ENCODE peak calls at places on chromosomes 6 and 20, in six cellular contexts. E is CD8-positive, alpha-beta T cell; N is IMR-90; S is aorta; B is CD4-positive, alpha-beta memory T cell; K is fibroblast of lung. C is an unnamed sample. For H3K9me3 and H3K4me1, the result is how much of the 10 kb centered on the place peaks cover.

GRCh38 chr6:67300430-67301040 is 1334.5 kb upstream of the ADGRB3 start:
- DNase-seq in E (no peak), K (no peak), S (no peak), B (no peak), N (no peak), C (no peak)

GRCh38 chr6:52098649-52099184 is 11.3 kb upstream of the PKHD1 start:
- DNase-seq in S (no peak), E (no peak), N (no peak), K (no peak), B (peak), C (no peak)

GRCh38 chr20:61026173-61026572 is 225.9 kb upstream of the CDH4 start:
- DNase-seq in N (no peak), S (no peak), B (no peak), E (no peak), K (no peak), C (no peak)

GRCh38 chr6:135224037-135224647 is 43.0 kb downstream of the MYB start:
- DNase-seq in E (no peak), K (no peak), N (no peak), B (peak), S (no peak), C (no peak)

GRCh38 chr6:124795879-124796838 is 166.1 kb upstream of the RNF217 start:
- DNase-seq in S (no peak), E (no peak), K (peak), N (peak), B (no peak), C (no peak)

GRCh38 chr6:71011861-71012260 is 55.0 kb upstream of the B3GAT2 start:
- DNase-seq in K (no peak), S (no peak), B (no peak), E (no peak), N (no peak), C (no peak)

GRCh38 chr20:45946149-45946970 is 11.9 kb downstream of the PCIF1 start:
- DNase-seq in E (peak), B (no peak), K (peak), S (peak), N (no peak), C (peak)

GRCh38 chr6:34352305-34352937 is 40.0 kb downstream of the NUDT3 start:
- DNase-seq in E (no peak), N (peak), S (no peak), B (no peak), K (no peak), C (no peak)

GRCh38 chr20:45919536-45919933 is 7.6 kb upstream of the PLTP start:
- DNase-seq in B (no peak), N (peak), S (peak), E (no peak), K (peak), C (no peak)

GRCh38 chr20:46307999-46308257 is 370 bp downstream of the CDH22 start:
- DNase-seq in E (no peak), S (no peak), B (no peak), N (no peak), K (no peak), C (no peak)

GRCh38 chr6:24673625-24674024 is 6.7 kb downstream of the ACOT13 start:
- DNase-seq in E (no peak), N (no peak), B (no peak), S (no peak), K (no peak), C (no peak)

GRCh38 chr6:150617062-150617461 is 17.4 kb downstream of the PLEKHG1 start:
- DNase-seq in B (no peak), N (no peak), S (no peak), E (no peak), K (no peak), C (no peak)

GRCh38 chr6:93036835-93037234 is 382.5 kb downstream of the EPHA7 start:
- DNase-seq in N (peak), S (no peak), B (no peak), K (peak), E (no peak), C (no peak)

GRCh38 chr6:44386929-44387345 is 569 bp upstream of the CDC5L start:
- DNase-seq in S (no peak), K (peak), N (peak), E (no peak), B (no peak), C (no peak)

GRCh38 chr20:53013183-53013582 is 41.0 kb downstream of the TSHZ2 start:
- DNase-seq in K (no peak), S (no peak), B (no peak), E (no peak), N (no peak), C (no peak)

GRCh38 chr6:81814365-81815109 is 62.1 kb upstream of the TENT5A start:
- DNase-seq in K (peak), E (no peak), B (no peak), N (peak), S (no peak), C (no peak)

GRCh38 chr6:138545621-138545980 is 46.3 kb upstream of the NHSL1 start:
- DNase-seq in B (no peak), S (peak), E (no peak), N (peak), K (peak), C (no peak)

GRCh38 chr6:108557494-108558371 is 3.0 kb upstream of the FOXO3 start:
- DNase-seq in S (peak), E (peak), N (peak), K (peak), B (peak), C (peak)

GRCh38 chr20:33192912-33193501 is 24.1 kb upstream of the BPIFA3 start:
- DNase-seq in K (no peak), E (no peak), N (no peak), B (no peak), S (no peak), C (no peak)

GRCh38 chr6:97052152-97052787 is 127.7 kb downstream of the KLHL32 start:
- DNase-seq in E (no peak), S (no peak), B (no peak), K (no peak), N (no peak), C (no peak)

DNA sequence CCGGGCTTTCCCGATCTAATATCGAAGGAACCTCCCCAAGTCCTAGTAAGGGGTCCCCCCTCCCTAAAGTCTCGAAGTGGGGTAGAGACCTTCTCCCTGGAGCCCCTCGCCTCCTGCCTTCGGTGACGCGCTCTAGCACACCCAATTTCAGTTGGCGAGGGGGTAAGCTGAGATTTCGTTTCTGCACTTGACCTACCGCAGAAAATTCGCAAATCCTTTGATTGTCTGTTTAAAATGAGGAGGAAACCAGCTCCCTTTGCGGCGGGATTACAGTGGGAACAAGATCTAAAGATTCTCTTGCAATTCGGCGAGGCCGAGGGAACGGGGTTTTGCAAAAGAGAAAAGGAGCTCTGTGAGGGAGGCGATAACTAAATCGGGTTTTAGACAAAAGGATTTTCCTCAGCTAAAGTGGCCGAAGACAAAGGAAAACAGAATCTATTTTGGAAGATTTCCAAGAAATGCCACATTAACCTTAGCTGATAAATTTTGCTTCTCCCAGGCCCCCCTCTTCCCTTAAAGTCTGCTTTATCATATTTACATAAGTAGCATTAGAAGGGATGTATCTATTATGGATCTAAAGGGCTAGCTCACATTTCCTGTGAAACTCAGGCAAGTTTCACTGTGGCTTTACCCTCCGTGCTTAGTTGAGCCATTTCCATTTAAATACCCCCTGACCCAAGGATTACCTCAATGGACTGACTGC is 8.4 kb downstream of the SIM1 start:
- DNase-seq in B (no peak), E (no peak), N (no peak), K (no peak), S (no peak), C (no peak)
- H3K9me3 ChIP-seq in B (under half), E (under half), N (under half), K (under half), S (under half), C (under half)

DNA sequence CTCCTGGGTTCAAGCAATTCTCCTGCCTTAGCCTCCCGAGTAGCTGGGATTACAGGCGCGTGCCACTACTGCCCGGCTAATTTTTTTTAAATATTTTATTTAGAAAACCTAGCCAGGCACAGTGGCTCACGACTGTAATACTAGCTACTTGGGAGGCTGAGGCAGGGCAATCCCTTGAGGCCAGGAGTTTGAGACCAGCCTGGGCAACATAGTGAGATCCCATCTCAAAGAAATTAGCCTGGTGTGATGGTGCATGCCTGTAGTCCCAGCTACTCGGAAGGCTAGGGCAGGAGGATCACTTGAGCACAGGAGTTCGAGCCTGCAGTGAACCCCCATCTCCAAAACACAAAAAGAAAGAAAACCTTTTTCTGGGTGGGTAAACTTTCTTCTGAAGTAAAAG is 2.4 kb downstream of the SLC44A4 start:
- DNase-seq in S (peak), B (no peak), N (no peak), E (no peak), K (no peak), C (no peak)
- H3K27ac ChIP-seq in S (no peak), B (no peak), N (no peak), E (no peak), K (no peak), C (no peak)

GRCh38 chr6:8005136-8005535 is 59.1 kb downstream of the BLOC1S5 start:
- DNase-seq in S (no peak), E (no peak), B (no peak), K (peak), N (no peak), C (no peak)
- H3K4me1 ChIP-seq in S (under half), E (under half), B (under half), K (under half), N (under half), C (under half)

DNA sequence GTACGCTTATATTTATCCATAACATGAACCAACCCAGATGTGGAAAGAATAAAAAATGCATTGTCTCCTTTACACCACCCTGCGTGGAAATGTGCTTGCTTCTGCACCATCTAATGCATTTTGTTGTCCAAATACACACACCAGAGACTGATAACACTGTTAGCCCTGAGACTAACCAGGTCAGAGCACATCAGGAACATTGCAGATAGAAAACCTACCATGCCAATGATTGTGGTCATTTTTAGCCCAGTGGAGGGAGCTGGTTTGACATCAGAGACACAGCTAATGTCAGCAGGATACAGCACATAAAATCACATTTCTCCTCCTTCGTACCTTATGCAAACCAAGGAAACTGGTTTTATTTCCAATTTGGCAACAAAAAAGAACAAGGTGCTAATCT is 528.7 kb downstream of the DOK5 start:
- DNase-seq in N (no peak), B (no peak), S (no peak), E (no peak), K (no peak), C (no peak)
- H3K9me3 ChIP-seq in N (under half), B (under half), S (under half), E (under half), K (under half), C (under half)

DNA sequence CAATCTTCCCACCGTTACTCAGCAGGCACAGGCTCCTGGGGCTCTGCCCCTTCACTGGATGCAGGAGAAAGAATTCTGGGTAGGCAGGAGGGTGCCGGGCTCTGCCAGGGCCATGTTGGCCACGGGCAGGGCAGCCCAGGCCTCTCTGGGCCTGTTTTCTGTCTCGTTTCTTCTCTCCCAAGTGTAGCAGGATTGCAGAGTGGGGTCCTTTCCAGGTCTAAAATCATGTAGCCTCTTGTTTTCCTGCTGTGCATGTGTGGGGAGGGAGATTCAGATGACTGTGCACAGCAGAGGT is 112.7 kb downstream of the DLL1 start:
- DNase-seq in E (no peak), K (no peak), S (no peak), N (no peak), B (no peak), C (no peak)
- H3K27ac ChIP-seq in E (no peak), K (no peak), S (no peak), N (no peak), B (no peak), C (no peak)

GRCh38 chr6:43122146-43122545 is 46.0 kb downstream of the PTK7 start:
- DNase-seq in K (no peak), E (no peak), S (no peak), N (no peak), B (no peak), C (no peak)
- H3K4me1 ChIP-seq in K (half or more), E (under half), S (under half), N (half or more), B (under half), C (under half)

GRCh38 chr20:38173237-38174156 is 8.4 kb upstream of the TGM2 start:
- DNase-seq in E (no peak), S (peak), N (peak), B (no peak), K (peak), C (no peak)
- H3K9me3 ChIP-seq in E (under half), S (under half), N (under half), B (under half), K (under half), C (under half)

GRCh38 chr6:12567682-12568081 is 148.9 kb upstream of the PHACTR1 start:
- DNase-seq in S (no peak), E (no peak), B (no peak), K (no peak), N (no peak), C (no peak)
- H3K27ac ChIP-seq in S (no peak), E (no peak), B (no peak), K (no peak), N (no peak), C (no peak)

GRCh38 chr20:57432874-57433491 is 41.8 kb downstream of the RBM38 start:
- DNase-seq in K (peak), N (no peak), B (peak), E (peak), S (no peak), C (peak)

GRCh38 chr20:57432480-57432873 is 41.3 kb downstream of the RBM38 start:
- DNase-seq in N (no peak), K (no peak), E (no peak), S (no peak), B (no peak), C (no peak)

GRCh38 chr20:57429579-57430202 is 38.5 kb downstream of the RBM38 start:
- DNase-seq in E (no peak), K (peak), N (peak), S (no peak), B (no peak), C (no peak)

GRCh38 chr20:57433658-57434389 is 42.6 kb downstream of the RBM38 start:
- DNase-seq in E (peak), B (peak), K (no peak), S (no peak), N (no peak), C (no peak)

GRCh38 chr20:57431539-57431835 is 40.3 kb downstream of the RBM38 start:
- DNase-seq in S (no peak), K (no peak), N (no peak), E (no peak), B (no peak), C (no peak)
- H3K4me1 ChIP-seq in S (under half), K (under half), N (under half), E (half or more), B (half or more), C (under half)

C was measured in effector memory CD4-positive, alpha-beta T cell.